ENCODE peak calls at places on chromosome 9, in four cellular contexts. One of them, this sample, is unnamed.

GRCh38 chr9:132125944-132126720 is 35.7 kb upstream of the NTNG2 start:
- DNase-seq in brain microvascular endothelial cell: no peak
- DNase-seq in body of pancreas: no peak
- DNase-seq in coronary artery: no peak
- DNase-seq in this sample: no peak

GRCh38 chr9:69086769-69087168 is 51.2 kb downstream of the FXN start:
- DNase-seq in brain microvascular endothelial cell: no peak
- DNase-seq in body of pancreas: no peak
- DNase-seq in coronary artery: no peak
- DNase-seq in this sample: no peak

GRCh38 chr9:33185858-33186257 is 18.7 kb upstream of the B4GALT1 start:
- DNase-seq in brain microvascular endothelial cell: no peak
- DNase-seq in body of pancreas: no peak
- DNase-seq in coronary artery: no peak
- DNase-seq in this sample: no peak

GRCh38 chr9:36802171-36802920 is 229.7 kb downstream of the MELK start:
- DNase-seq in brain microvascular endothelial cell: peak
- DNase-seq in body of pancreas: no peak
- DNase-seq in coronary artery: no peak
- DNase-seq in this sample: no peak

GRCh38 chr9:112166176-112167140 is 8.6 kb downstream of the SUSD1 start:
- DNase-seq in brain microvascular endothelial cell: no peak
- DNase-seq in body of pancreas: no peak
- DNase-seq in coronary artery: no peak
- DNase-seq in this sample: peak

GRCh38 chr9:84141762-84142370 is 161.3 kb downstream of the RMI1 start:
- DNase-seq in brain microvascular endothelial cell: no peak
- DNase-seq in body of pancreas: no peak
- DNase-seq in coronary artery: no peak
- DNase-seq in this sample: no peak

GRCh38 chr9:130391863-130392262 is 52.9 kb upstream of the ASS1 start:
- DNase-seq in brain microvascular endothelial cell: no peak
- DNase-seq in body of pancreas: no peak
- DNase-seq in coronary artery: no peak
- DNase-seq in this sample: no peak

GRCh38 chr9:111857555-111858211 is 38.9 kb upstream of the UGCG start:
- DNase-seq in brain microvascular endothelial cell: peak
- DNase-seq in body of pancreas: no peak
- DNase-seq in coronary artery: no peak
- DNase-seq in this sample: peak

GRCh38 chr9:3263698-3264097 is 262.1 kb downstream of the RFX3 start:
- DNase-seq in brain microvascular endothelial cell: no peak
- DNase-seq in body of pancreas: no peak
- DNase-seq in coronary artery: no peak
- DNase-seq in this sample: no peak

GRCh38 chr9:127535834-127536233 is 76.2 kb upstream of the STXBP1 start:
- DNase-seq in brain microvascular endothelial cell: peak
- DNase-seq in body of pancreas: no peak
- DNase-seq in coronary artery: no peak
- DNase-seq in this sample: no peak

GRCh38 chr9:14347408-14348224 is 33.7 kb upstream of the NFIB start:
- DNase-seq in brain microvascular endothelial cell: peak
- DNase-seq in body of pancreas: peak
- DNase-seq in coronary artery: peak
- DNase-seq in this sample: no peak

GRCh38 chr9:69412741-69413150 is 87.7 kb downstream of the ENTREP1 start:
- DNase-seq in brain microvascular endothelial cell: peak
- DNase-seq in body of pancreas: peak
- DNase-seq in coronary artery: no peak
- DNase-seq in this sample: no peak

GRCh38 chr9:34446468-34446891 is 11.9 kb downstream of the FAM219A start:
- DNase-seq in brain microvascular endothelial cell: peak
- DNase-seq in body of pancreas: no peak
- DNase-seq in coronary artery: no peak
- DNase-seq in this sample: no peak

GRCh38 chr9:105608685-105609598 is 51.0 kb downstream of the FKTN start:
- DNase-seq in brain microvascular endothelial cell: peak
- DNase-seq in body of pancreas: no peak
- DNase-seq in coronary artery: no peak
- DNase-seq in this sample: peak

GRCh38 chr9:21854594-21854993 is 52.2 kb downstream of the MTAP start:
- DNase-seq in brain microvascular endothelial cell: peak
- DNase-seq in body of pancreas: peak
- DNase-seq in coronary artery: no peak
- DNase-seq in this sample: peak

GRCh38 chr9:73565026-73565425 is 413.4 kb downstream of the ANXA1 start:
- DNase-seq in brain microvascular endothelial cell: no peak
- DNase-seq in body of pancreas: no peak
- DNase-seq in coronary artery: no peak
- DNase-seq in this sample: no peak

GRCh38 chr9:98657897-98658296 is 50.8 kb downstream of the GABBR2 start:
- DNase-seq in brain microvascular endothelial cell: no peak
- DNase-seq in body of pancreas: no peak
- DNase-seq in coronary artery: no peak
- DNase-seq in this sample: no peak

GRCh38 chr9:22035591-22036011 is 26.5 kb upstream of the CDKN2B start:
- DNase-seq in brain microvascular endothelial cell: no peak
- DNase-seq in body of pancreas: no peak
- DNase-seq in coronary artery: no peak
- DNase-seq in this sample: no peak

GRCh38 chr9:123235448-123235847 is 32.9 kb downstream of the STRBP start:
- DNase-seq in brain microvascular endothelial cell: no peak
- DNase-seq in body of pancreas: no peak
- DNase-seq in coronary artery: no peak
- DNase-seq in this sample: no peak

GRCh38 chr9:129333961-129334743 is 156.1 kb upstream of the IER5L start:
- DNase-seq in brain microvascular endothelial cell: peak
- DNase-seq in body of pancreas: peak
- DNase-seq in coronary artery: peak
- DNase-seq in this sample: peak

GRCh38 chr9:34059954-34060353 is 11.3 kb upstream of the UBAP2 start:
- DNase-seq in brain microvascular endothelial cell: no peak
- DNase-seq in body of pancreas: no peak
- DNase-seq in coronary artery: no peak
- DNase-seq in this sample: no peak

GRCh38 chr9:90504486-90504885 is 138.1 kb downstream of the DIRAS2 start:
- DNase-seq in brain microvascular endothelial cell: no peak
- DNase-seq in body of pancreas: no peak
- DNase-seq in coronary artery: no peak
- DNase-seq in this sample: no peak

GRCh38 chr9:84791608-84792007 is 122.1 kb downstream of the NTRK2 start:
- DNase-seq in brain microvascular endothelial cell: no peak
- DNase-seq in body of pancreas: no peak
- DNase-seq in coronary artery: no peak
- DNase-seq in this sample: no peak

GRCh38 chr9:107644774-107645463 is 155.3 kb upstream of the KLF4 start:
- DNase-seq in brain microvascular endothelial cell: no peak
- DNase-seq in body of pancreas: no peak
- DNase-seq in coronary artery: no peak
- DNase-seq in this sample: no peak

GRCh38 chr9:130310456-130310855 is 44.9 kb downstream of the HMCN2 start:
- DNase-seq in brain microvascular endothelial cell: no peak
- DNase-seq in body of pancreas: no peak
- DNase-seq in coronary artery: no peak
- DNase-seq in this sample: no peak

GRCh38 chr9:37378613-37379004 is 43.9 kb upstream of the GRHPR start:
- DNase-seq in brain microvascular endothelial cell: no peak
- DNase-seq in body of pancreas: no peak
- DNase-seq in coronary artery: no peak
- DNase-seq in this sample: no peak

GRCh38 chr9:14806941-14807340 is 84.4 kb upstream of the CER1 start:
- DNase-seq in brain microvascular endothelial cell: peak
- DNase-seq in body of pancreas: no peak
- DNase-seq in coronary artery: no peak
- DNase-seq in this sample: no peak

GRCh38 chr9:114893622-114894021 is 36.8 kb downstream of the TNFSF8 start:
- DNase-seq in brain microvascular endothelial cell: no peak
- DNase-seq in body of pancreas: no peak
- DNase-seq in coronary artery: no peak
- DNase-seq in this sample: no peak

GRCh38 chr9:133534346-133535284 is at the start of gene ADAMTSL2:
- DNase-seq in brain microvascular endothelial cell: no peak
- DNase-seq in body of pancreas: peak
- DNase-seq in coronary artery: no peak
- DNase-seq in this sample: no peak

GRCh38 chr9:83707518-83707767 is 315 bp downstream of the UBQLN1 start:
- DNase-seq in brain microvascular endothelial cell: peak
- DNase-seq in body of pancreas: no peak
- DNase-seq in coronary artery: peak
- DNase-seq in this sample: peak

GRCh38 chr9:106964822-106965525 is 102.0 kb downstream of the ZNF462 start:
- DNase-seq in brain microvascular endothelial cell: no peak
- DNase-seq in body of pancreas: no peak
- DNase-seq in coronary artery: no peak
- DNase-seq in this sample: no peak

GRCh38 chr9:17665450-17665849 is 86.6 kb downstream of the SH3GL2 start:
- DNase-seq in brain microvascular endothelial cell: no peak
- DNase-seq in body of pancreas: no peak
- DNase-seq in coronary artery: no peak
- DNase-seq in this sample: no peak

GRCh38 chr9:8784813-8785212 is 985.2 kb upstream of the DMAC1 start:
- DNase-seq in brain microvascular endothelial cell: no peak
- DNase-seq in body of pancreas: no peak
- DNase-seq in coronary artery: no peak
- DNase-seq in this sample: no peak

GRCh38 chr9:88187631-88188030 is 49.4 kb upstream of the SPATA31C2 start:
- DNase-seq in brain microvascular endothelial cell: no peak
- DNase-seq in body of pancreas: no peak
- DNase-seq in coronary artery: no peak
- DNase-seq in this sample: no peak

GRCh38 chr9:133536080-133536479 is 1.6 kb downstream of the ADAMTSL2 start:
- DNase-seq in brain microvascular endothelial cell: no peak
- DNase-seq in body of pancreas: no peak
- DNase-seq in coronary artery: no peak
- DNase-seq in this sample: no peak

GRCh38 chr9:107239474-107239873 is 43.6 kb upstream of the RAD23B start:
- DNase-seq in brain microvascular endothelial cell: no peak
- DNase-seq in body of pancreas: no peak
- DNase-seq in coronary artery: no peak
- DNase-seq in this sample: peak

DNA sequence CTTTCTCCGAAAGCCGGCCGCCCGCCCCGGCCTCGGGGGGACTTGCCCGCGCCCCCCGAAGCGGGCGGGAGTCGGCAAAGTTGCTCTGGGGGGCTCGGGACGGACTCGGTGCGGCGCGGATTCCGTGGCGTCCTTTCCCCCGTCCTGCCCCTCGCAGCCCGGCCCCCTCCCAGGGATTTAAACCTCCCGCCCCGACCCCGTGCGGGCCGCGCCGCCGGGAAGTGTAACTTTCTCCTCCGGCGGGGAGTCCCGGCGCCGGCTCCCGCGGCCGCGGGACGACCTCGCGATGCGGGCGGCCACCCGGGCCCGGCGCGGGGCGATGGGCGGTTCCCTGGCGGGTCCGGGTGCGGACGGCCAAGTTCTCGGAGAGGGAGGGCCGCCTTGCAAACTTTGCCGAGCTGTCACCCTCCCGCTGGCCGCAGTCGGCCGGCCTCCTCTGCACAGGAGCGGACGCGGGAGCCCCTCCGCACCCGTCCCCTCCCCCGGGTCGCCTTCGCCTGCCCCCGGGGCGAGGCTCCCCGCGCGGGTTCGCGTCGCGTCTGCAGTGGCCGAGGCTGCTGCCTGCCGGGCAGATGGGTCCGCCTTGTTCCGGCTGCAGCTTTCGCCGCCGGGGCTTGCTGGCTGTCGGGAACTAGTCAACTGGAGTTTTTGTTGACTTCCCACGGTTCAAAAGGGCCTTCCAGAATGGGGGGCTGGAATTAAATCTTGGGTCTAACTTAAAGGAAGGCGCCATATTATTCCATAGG is 765 bp downstream of the PBX3 start:
- DNase-seq in brain microvascular endothelial cell: no peak
- DNase-seq in body of pancreas: peak
- DNase-seq in coronary artery: peak
- DNase-seq in this sample: no peak
- H3K27ac ChIP-seq in brain microvascular endothelial cell: peak
- H3K27ac ChIP-seq in body of pancreas: peak
- H3K27ac ChIP-seq in coronary artery: peak
- H3K27ac ChIP-seq in this sample: no peak

GRCh38 chr9:110623462-110624025 is 44.0 kb upstream of the SVEP1 start:
- DNase-seq in brain microvascular endothelial cell: peak
- DNase-seq in body of pancreas: peak
- DNase-seq in coronary artery: no peak
- DNase-seq in this sample: peak

GRCh38 chr9:110622368-110622767 is 42.8 kb upstream of the SVEP1 start:
- DNase-seq in brain microvascular endothelial cell: no peak
- DNase-seq in body of pancreas: no peak
- DNase-seq in coronary artery: no peak
- DNase-seq in this sample: no peak

DNA sequence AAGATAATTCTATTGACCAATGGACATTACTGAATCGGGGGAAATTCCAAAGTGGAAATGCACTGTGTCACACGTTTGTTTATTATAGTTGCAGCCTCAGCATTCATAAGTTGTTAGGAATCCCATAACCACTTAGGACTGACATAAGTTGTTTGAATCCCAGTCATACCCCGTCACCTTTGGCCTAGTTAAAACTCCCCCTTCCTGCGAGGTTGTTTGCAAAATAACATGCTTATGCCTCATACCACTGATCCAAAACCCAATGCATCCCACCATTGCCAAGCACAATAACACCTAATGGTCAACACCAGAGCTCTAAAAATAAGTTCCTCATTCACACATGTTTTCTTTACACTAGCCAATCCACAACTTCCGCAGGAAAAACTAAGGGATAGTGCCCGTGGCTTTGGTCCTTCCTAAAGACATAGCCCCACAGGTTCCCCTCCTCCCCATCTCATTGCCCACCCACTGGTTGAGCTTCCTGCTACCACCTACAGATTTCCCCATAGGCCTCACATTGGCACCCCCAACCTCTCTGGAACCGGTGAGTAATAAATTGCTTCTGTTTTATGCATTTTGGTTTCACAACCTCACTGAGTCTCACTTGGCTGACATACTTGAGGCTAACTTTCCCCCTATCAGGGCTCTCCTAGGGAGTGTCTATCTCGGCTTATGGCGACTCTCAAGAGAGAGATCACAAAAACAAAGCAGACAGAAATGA is 42.3 kb upstream of the MUSK start:
- DNase-seq in brain microvascular endothelial cell: peak
- DNase-seq in body of pancreas: no peak
- DNase-seq in coronary artery: no peak
- DNase-seq in this sample: no peak
- H3K27ac ChIP-seq in brain microvascular endothelial cell: peak
- H3K27ac ChIP-seq in body of pancreas: no peak
- H3K27ac ChIP-seq in coronary artery: no peak
- H3K27ac ChIP-seq in this sample: no peak

GRCh38 chr9:110620726-110621125 is 41.2 kb upstream of the SVEP1 start:
- DNase-seq in brain microvascular endothelial cell: no peak
- DNase-seq in body of pancreas: no peak
- DNase-seq in coronary artery: no peak
- DNase-seq in this sample: no peak
- H3K27ac ChIP-seq in brain microvascular endothelial cell: no peak
- H3K27ac ChIP-seq in body of pancreas: no peak
- H3K27ac ChIP-seq in coronary artery: no peak
- H3K27ac ChIP-seq in this sample: no peak

GRCh38 chr9:86856259-86856658 is 91.0 kb downstream of the GAS1 start:
- DNase-seq in brain microvascular endothelial cell: no peak
- DNase-seq in body of pancreas: no peak
- DNase-seq in coronary artery: no peak
- DNase-seq in this sample: no peak
- H3K27ac ChIP-seq in brain microvascular endothelial cell: no peak
- H3K27ac ChIP-seq in body of pancreas: peak
- H3K27ac ChIP-seq in coronary artery: no peak
- H3K27ac ChIP-seq in this sample: no peak